ENCODE peak calls at places on chromosome 12, in nine cellular contexts. Z, D, A, N, V, I, U, B and R are unnamed samples.

GRCh38 chr12:65609359-65609771 is 214.9 kb upstream of the HMGA2 start:
- DNase-seq in Z (no peak), D (no peak), A (no peak), N (no peak), V (no peak), I (no peak), U (peak; percentile 96), B (no peak), R (no peak)

GRCh38 chr12:1804545-1805332 is 15.6 kb upstream of the LRTM2 start:
- DNase-seq in Z (peak; percentile 92), D (peak; percentile 77), A (peak; percentile 77), N (peak; percentile 78), V (peak; percentile 82), I (peak; percentile 89), U (peak; percentile 91), B (peak; percentile 91), R (peak; percentile 83)

GRCh38 chr12:110600254-110600653 is 13.7 kb upstream of the TCTN1 start:
- DNase-seq in Z (no peak), D (peak; percentile 68), A (no peak), N (no peak), V (peak; percentile 62), I (no peak), U (peak; percentile 77), B (peak; percentile 56), R (no peak)

GRCh38 chr12:124603143-124603542 is 35.7 kb upstream of the NCOR2 start:
- DNase-seq in Z (no peak), D (no peak), A (no peak), N (no peak), V (no peak), I (no peak), U (no peak), B (no peak), R (no peak)

GRCh38 chr12:123533672-123534643 is at the start of gene RILPL1:
- DNase-seq in Z (peak; percentile 71), D (peak; percentile 60), A (peak; percentile 40), N (no peak), V (peak; percentile 40), I (peak; percentile 52), U (peak; percentile 66), B (peak; percentile 47), R (peak; percentile 49)

GRCh38 chr12:107511292-107511691 is 174.3 kb upstream of the PWP1 start:
- DNase-seq in Z (no peak), D (no peak), A (no peak), N (no peak), V (no peak), I (no peak), U (no peak), B (no peak), R (no peak)

GRCh38 chr12:26822051-26822450 is 10.9 kb downstream of the ITPR2 start:
- DNase-seq in Z (no peak), D (no peak), A (no peak), N (no peak), V (no peak), I (no peak), U (peak; percentile 47), B (no peak), R (no peak)

GRCh38 chr12:79858518-79858917 is 76.4 kb downstream of the PPP1R12A start:
- DNase-seq in Z (no peak), D (no peak), A (no peak), N (no peak), V (no peak), I (no peak), U (no peak), B (no peak), R (no peak)

GRCh38 chr12:86174188-86174587 is 82.0 kb downstream of the MGAT4C start:
- DNase-seq in Z (no peak), D (no peak), A (no peak), N (no peak), V (no peak), I (no peak), U (no peak), B (no peak), R (no peak)

GRCh38 chr12:127083028-127083949 is 1183.7 kb upstream of the TMEM132C start:
- DNase-seq in Z (no peak), D (peak; percentile 48), A (no peak), N (peak; percentile 2), V (peak; percentile 44), I (no peak), U (peak; percentile 91), B (peak; percentile 54), R (no peak)

GRCh38 chr12:18224745-18225144 is 36.6 kb upstream of the PIK3C2G start:
- DNase-seq in Z (peak; percentile 17), D (no peak), A (no peak), N (no peak), V (no peak), I (no peak), U (peak; percentile 69), B (peak; percentile 48), R (no peak)

GRCh38 chr12:47824198-47824597 is 4.5 kb upstream of the HDAC7 start:
- DNase-seq in Z (no peak), D (peak; percentile 63), A (no peak), N (peak; percentile 37), V (peak; percentile 73), I (no peak), U (no peak), B (no peak), R (no peak)

GRCh38 chr12:67720383-67720856 is 71.9 kb downstream of the DYRK2 start:
- DNase-seq in Z (peak; percentile 59), D (no peak), A (no peak), N (no peak), V (no peak), I (no peak), U (peak; percentile 37), B (peak; percentile 2), R (no peak)

GRCh38 chr12:92085040-92085439 is 60.6 kb downstream of the BTG1 start:
- DNase-seq in Z (no peak), D (no peak), A (no peak), N (no peak), V (no peak), I (no peak), U (no peak), B (no peak), R (no peak)

GRCh38 chr12:10571141-10571540 is 42.3 kb downstream of the MAGOHB start:
- DNase-seq in Z (no peak), D (no peak), A (no peak), N (no peak), V (no peak), I (no peak), U (no peak), B (no peak), R (no peak)

GRCh38 chr12:13135336-13136178 is 32.1 kb upstream of the GSG1 start:
- DNase-seq in Z (no peak), D (no peak), A (peak; percentile 20), N (no peak), V (no peak), I (no peak), U (peak; percentile 94), B (peak; percentile 22), R (no peak)

GRCh38 chr12:132392389-132393244 is 63.2 kb upstream of the GALNT9 start:
- DNase-seq in Z (no peak), D (no peak), A (no peak), N (no peak), V (no peak), I (no peak), U (no peak), B (no peak), R (no peak)

GRCh38 chr12:70091021-70091521 is 152.2 kb upstream of the CNOT2 start:
- DNase-seq in Z (no peak), D (no peak), A (no peak), N (no peak), V (no peak), I (no peak), U (no peak), B (no peak), R (no peak)

GRCh38 chr12:115623764-115624334 is 653.6 kb downstream of the MED13L start:
- DNase-seq in Z (no peak), D (no peak), A (no peak), N (no peak), V (no peak), I (no peak), U (no peak), B (no peak), R (no peak)

GRCh38 chr12:79069009-79069408 is 204.4 kb downstream of the SYT1 start:
- DNase-seq in Z (no peak), D (no peak), A (no peak), N (no peak), V (no peak), I (no peak), U (no peak), B (no peak), R (no peak)

GRCh38 chr12:4272014-4272975 is 1.3 kb upstream of the CCND2 start:
- DNase-seq in Z (peak; percentile 47), D (peak; percentile 90), A (no peak), N (peak; percentile 75), V (peak; percentile 93), I (peak; percentile 89), U (peak; percentile 39), B (peak; percentile 34), R (peak; percentile 86)